ENCODE peak calls at places on chromosomes 1 and 21, in six cellular contexts. One of them, this sample, is unnamed.

GRCh38 chr1:167824163-167824794 is 89.7 kb downstream of the ADCY10 start:
- DNase-seq in fibroblast of mammary gland: no peak
- DNase-seq in fibroblast of lung: no peak
- DNase-seq in body of pancreas: no peak
- DNase-seq in IMR-90: no peak
- DNase-seq in CD8-positive, alpha-beta T cell: no peak
- DNase-seq in this sample: no peak

GRCh38 chr1:24117722-24118409 is 5.9 kb upstream of the MYOM3 start:
- DNase-seq in fibroblast of mammary gland: peak
- DNase-seq in fibroblast of lung: peak
- DNase-seq in body of pancreas: peak
- DNase-seq in IMR-90: peak
- DNase-seq in CD8-positive, alpha-beta T cell: no peak
- DNase-seq in this sample: no peak

GRCh38 chr1:7679873-7680790 is 91.0 kb upstream of the VAMP3 start:
- DNase-seq in fibroblast of mammary gland: no peak
- DNase-seq in fibroblast of lung: peak
- DNase-seq in body of pancreas: peak
- DNase-seq in IMR-90: peak
- DNase-seq in CD8-positive, alpha-beta T cell: peak
- DNase-seq in this sample: no peak

GRCh38 chr21:16522512-16522911 is 792.7 kb downstream of the USP25 start:
- DNase-seq in fibroblast of mammary gland: peak
- DNase-seq in fibroblast of lung: peak
- DNase-seq in body of pancreas: no peak
- DNase-seq in IMR-90: peak
- DNase-seq in CD8-positive, alpha-beta T cell: no peak
- DNase-seq in this sample: no peak

GRCh38 chr1:33736496-33736895 is 127.4 kb upstream of the HMGB4 start:
- DNase-seq in fibroblast of mammary gland: no peak
- DNase-seq in fibroblast of lung: no peak
- DNase-seq in body of pancreas: no peak
- DNase-seq in IMR-90: no peak
- DNase-seq in CD8-positive, alpha-beta T cell: no peak
- DNase-seq in this sample: no peak

GRCh38 chr1:225509770-225510169 is 81.9 kb upstream of the LBR start:
- DNase-seq in fibroblast of mammary gland: peak
- DNase-seq in fibroblast of lung: no peak
- DNase-seq in body of pancreas: no peak
- DNase-seq in IMR-90: peak
- DNase-seq in CD8-positive, alpha-beta T cell: no peak
- DNase-seq in this sample: no peak

GRCh38 chr1:38455829-38456563 is 403.6 kb downstream of the RRAGC start:
- DNase-seq in fibroblast of mammary gland: no peak
- DNase-seq in fibroblast of lung: no peak
- DNase-seq in body of pancreas: no peak
- DNase-seq in IMR-90: no peak
- DNase-seq in CD8-positive, alpha-beta T cell: no peak
- DNase-seq in this sample: no peak

GRCh38 chr21:45478115-45478801 is 64.0 kb downstream of the SLC19A1 start:
- DNase-seq in fibroblast of mammary gland: peak
- DNase-seq in fibroblast of lung: peak
- DNase-seq in body of pancreas: peak
- DNase-seq in IMR-90: peak
- DNase-seq in CD8-positive, alpha-beta T cell: peak
- DNase-seq in this sample: peak

GRCh38 chr1:4801192-4801924 is 146.9 kb downstream of the AJAP1 start:
- DNase-seq in fibroblast of mammary gland: peak
- DNase-seq in fibroblast of lung: no peak
- DNase-seq in body of pancreas: peak
- DNase-seq in IMR-90: no peak
- DNase-seq in CD8-positive, alpha-beta T cell: no peak
- DNase-seq in this sample: no peak

GRCh38 chr1:222097646-222098045 is 355.8 kb upstream of the DUSP10 start:
- DNase-seq in fibroblast of mammary gland: no peak
- DNase-seq in fibroblast of lung: no peak
- DNase-seq in body of pancreas: no peak
- DNase-seq in IMR-90: no peak
- DNase-seq in CD8-positive, alpha-beta T cell: no peak
- DNase-seq in this sample: no peak

GRCh38 chr1:222095606-222096475 is 354.0 kb upstream of the DUSP10 start:
- DNase-seq in fibroblast of mammary gland: peak
- DNase-seq in fibroblast of lung: no peak
- DNase-seq in body of pancreas: peak
- DNase-seq in IMR-90: no peak
- DNase-seq in CD8-positive, alpha-beta T cell: peak
- DNase-seq in this sample: no peak

GRCh38 chr1:222096883-222097282 is 355.0 kb upstream of the DUSP10 start:
- DNase-seq in fibroblast of mammary gland: peak
- DNase-seq in fibroblast of lung: no peak
- DNase-seq in body of pancreas: no peak
- DNase-seq in IMR-90: peak
- DNase-seq in CD8-positive, alpha-beta T cell: no peak
- DNase-seq in this sample: no peak

GRCh38 chr1:222098382-222098781 is 356.5 kb upstream of the DUSP10 start:
- DNase-seq in fibroblast of mammary gland: no peak
- DNase-seq in fibroblast of lung: no peak
- DNase-seq in body of pancreas: no peak
- DNase-seq in IMR-90: no peak
- DNase-seq in CD8-positive, alpha-beta T cell: no peak
- DNase-seq in this sample: no peak

DNA sequence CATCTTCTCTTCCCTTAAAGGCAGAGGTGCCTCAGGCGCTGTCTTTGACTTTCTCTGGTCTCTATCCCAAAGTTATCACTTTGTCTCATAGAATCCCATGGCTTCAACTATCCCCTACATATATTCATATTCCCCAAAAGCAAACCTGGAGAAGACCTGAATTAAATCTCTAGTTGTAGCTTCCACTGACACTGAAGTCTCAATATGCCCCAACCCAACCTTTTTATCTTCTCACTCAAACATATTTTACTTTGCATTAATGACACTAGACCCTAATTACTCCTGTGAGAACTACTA is 354.5 kb upstream of the DUSP10 start:
- DNase-seq in fibroblast of mammary gland: no peak
- DNase-seq in fibroblast of lung: no peak
- DNase-seq in body of pancreas: no peak
- DNase-seq in IMR-90: no peak
- DNase-seq in CD8-positive, alpha-beta T cell: no peak
- DNase-seq in this sample: no peak
- TF ChIP-seq CTCF in fibroblast of mammary gland: no peak
- TF ChIP-seq CTCF in fibroblast of lung: no peak
- TF ChIP-seq CTCF in body of pancreas: no peak
- TF ChIP-seq CTCF in IMR-90: no peak
- TF ChIP-seq CTCF in CD8-positive, alpha-beta T cell: no peak
- TF ChIP-seq CTCF in this sample: peak

DNA sequence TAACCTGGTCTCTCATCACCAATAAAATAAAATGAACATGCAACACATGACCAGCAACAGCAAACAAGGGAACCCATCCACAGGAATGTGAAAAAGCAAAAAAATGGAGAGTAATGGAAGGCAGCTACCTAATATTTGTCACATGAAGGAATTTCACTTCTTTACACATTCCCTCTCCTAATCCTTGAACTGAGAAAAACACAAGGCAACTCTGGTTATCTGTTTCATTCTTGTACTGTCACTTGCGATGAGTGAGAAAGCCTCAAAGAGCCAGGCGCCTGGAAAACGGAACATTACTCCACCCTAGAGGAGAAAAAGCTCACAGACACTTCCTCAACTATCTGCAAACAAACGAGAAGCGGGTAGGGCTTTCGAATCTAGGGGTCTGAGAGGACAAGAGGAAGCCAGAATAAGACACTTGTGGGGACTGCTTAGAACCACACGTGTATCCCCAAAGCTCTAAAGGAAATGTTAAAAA is 13.8 kb downstream of the HSF2BP start:
- DNase-seq in fibroblast of mammary gland: peak
- DNase-seq in fibroblast of lung: peak
- DNase-seq in body of pancreas: no peak
- DNase-seq in IMR-90: peak
- DNase-seq in CD8-positive, alpha-beta T cell: peak
- DNase-seq in this sample: peak
- TF ChIP-seq CTCF in fibroblast of mammary gland: peak
- TF ChIP-seq CTCF in fibroblast of lung: peak
- TF ChIP-seq CTCF in body of pancreas: peak
- TF ChIP-seq CTCF in IMR-90: peak
- TF ChIP-seq CTCF in CD8-positive, alpha-beta T cell: no peak
- TF ChIP-seq CTCF in this sample: peak

DNA sequence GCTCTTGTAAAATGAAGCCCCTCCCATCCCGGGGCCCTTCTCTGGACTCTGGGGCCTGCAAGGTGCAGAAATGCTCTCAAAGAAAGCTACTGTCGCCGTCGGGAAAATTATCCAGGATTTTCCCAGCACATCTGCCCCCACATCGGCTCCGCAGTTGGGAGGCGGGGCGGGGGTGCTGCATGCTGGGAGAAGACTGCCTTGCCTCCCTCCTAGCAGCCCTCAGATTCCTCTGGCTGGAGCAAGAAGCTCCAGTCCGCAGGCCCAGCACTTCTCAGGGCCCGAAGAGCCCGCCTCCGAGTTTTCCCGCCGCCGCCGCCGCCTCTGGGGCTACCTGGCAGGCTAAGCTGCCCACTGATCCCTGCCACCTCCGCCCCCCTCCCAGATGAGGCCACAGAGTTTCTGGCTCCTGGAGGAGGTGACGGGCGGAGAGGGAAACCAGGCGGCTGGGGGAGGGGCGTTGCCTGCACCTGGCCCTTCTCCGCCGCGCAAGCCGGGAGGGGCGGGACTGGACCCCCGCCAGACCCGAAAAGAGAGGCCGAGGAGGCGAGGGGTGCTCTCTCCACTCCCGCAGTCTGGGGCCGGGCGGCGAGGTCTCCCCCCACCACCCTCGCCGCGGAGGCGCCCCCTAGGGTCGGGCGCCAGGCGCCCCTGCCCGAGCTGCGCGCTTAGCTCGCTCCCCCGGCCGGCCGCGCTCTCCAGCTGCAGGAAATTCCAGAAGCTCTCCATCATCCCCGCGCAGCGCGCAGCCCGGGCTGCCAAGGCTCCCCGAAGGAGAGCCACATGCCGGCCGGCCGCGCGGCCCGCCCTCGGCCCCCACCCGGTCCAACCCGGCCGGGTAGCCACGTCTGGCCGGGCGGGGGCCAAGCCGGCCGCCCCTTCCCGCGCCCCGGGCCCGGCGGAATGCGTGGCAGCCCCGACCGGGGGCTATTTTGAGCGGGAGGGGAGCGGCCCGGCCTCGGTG is 28.8 kb downstream of the AHDC1 start:
- DNase-seq in fibroblast of mammary gland: peak
- DNase-seq in fibroblast of lung: peak
- DNase-seq in body of pancreas: peak
- DNase-seq in IMR-90: peak
- DNase-seq in CD8-positive, alpha-beta T cell: no peak
- DNase-seq in this sample: no peak
- TF ChIP-seq CTCF in fibroblast of mammary gland: no peak
- TF ChIP-seq CTCF in fibroblast of lung: no peak
- TF ChIP-seq CTCF in body of pancreas: peak
- TF ChIP-seq CTCF in IMR-90: peak
- TF ChIP-seq CTCF in CD8-positive, alpha-beta T cell: no peak
- TF ChIP-seq CTCF in this sample: no peak

DNA sequence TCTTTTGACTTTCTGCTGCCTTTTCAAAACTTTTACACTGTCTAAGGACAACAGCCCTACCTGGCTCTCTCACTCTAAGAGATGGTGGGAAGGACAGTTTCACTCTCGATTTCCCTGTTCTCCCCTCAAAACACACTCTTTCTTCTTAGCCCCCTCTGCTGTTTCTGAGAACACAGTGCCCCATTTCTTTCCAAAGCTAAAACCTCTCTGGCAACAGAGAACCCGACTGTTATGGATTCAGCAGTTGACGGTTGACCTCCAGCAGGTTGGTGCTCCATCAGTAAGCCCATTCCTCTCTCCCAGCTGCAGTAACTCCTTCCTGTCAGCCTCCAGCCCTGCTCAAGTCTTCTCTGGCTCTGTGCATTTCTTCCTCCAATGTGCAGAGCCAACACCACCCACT is 88.2 kb upstream of the ABCD3 start:
- DNase-seq in fibroblast of mammary gland: peak
- DNase-seq in fibroblast of lung: peak
- DNase-seq in body of pancreas: no peak
- DNase-seq in IMR-90: peak
- DNase-seq in CD8-positive, alpha-beta T cell: no peak
- DNase-seq in this sample: no peak
- TF ChIP-seq CTCF in fibroblast of mammary gland: peak
- TF ChIP-seq CTCF in fibroblast of lung: peak
- TF ChIP-seq CTCF in body of pancreas: peak
- TF ChIP-seq CTCF in IMR-90: peak
- TF ChIP-seq CTCF in CD8-positive, alpha-beta T cell: no peak
- TF ChIP-seq CTCF in this sample: no peak

GRCh38 chr1:70961374-70961773 is 86.2 kb downstream of the PTGER3 start:
- DNase-seq in fibroblast of mammary gland: no peak
- DNase-seq in fibroblast of lung: no peak
- DNase-seq in body of pancreas: no peak
- DNase-seq in IMR-90: no peak
- DNase-seq in CD8-positive, alpha-beta T cell: no peak
- DNase-seq in this sample: no peak

GRCh38 chr1:70963374-70963773 is 84.2 kb downstream of the PTGER3 start:
- DNase-seq in fibroblast of mammary gland: no peak
- DNase-seq in fibroblast of lung: no peak
- DNase-seq in body of pancreas: no peak
- DNase-seq in IMR-90: no peak
- DNase-seq in CD8-positive, alpha-beta T cell: no peak
- DNase-seq in this sample: no peak

GRCh38 chr1:70970407-70970806 is 77.2 kb downstream of the PTGER3 start:
- DNase-seq in fibroblast of mammary gland: no peak
- DNase-seq in fibroblast of lung: no peak
- DNase-seq in body of pancreas: no peak
- DNase-seq in IMR-90: no peak
- DNase-seq in CD8-positive, alpha-beta T cell: no peak
- DNase-seq in this sample: no peak

GRCh38 chr1:70966018-70966638 is 81.5 kb downstream of the PTGER3 start:
- DNase-seq in fibroblast of mammary gland: peak
- DNase-seq in fibroblast of lung: peak
- DNase-seq in body of pancreas: no peak
- DNase-seq in IMR-90: peak
- DNase-seq in CD8-positive, alpha-beta T cell: no peak
- DNase-seq in this sample: no peak
- TF ChIP-seq CTCF in fibroblast of mammary gland: peak
- TF ChIP-seq CTCF in fibroblast of lung: peak
- TF ChIP-seq CTCF in body of pancreas: peak
- TF ChIP-seq CTCF in IMR-90: peak
- TF ChIP-seq CTCF in CD8-positive, alpha-beta T cell: peak
- TF ChIP-seq CTCF in this sample: peak

GRCh38 chr1:3320246-3321152 is 134.0 kb upstream of the ARHGEF16 start:
- DNase-seq in fibroblast of mammary gland: peak
- DNase-seq in fibroblast of lung: no peak
- DNase-seq in body of pancreas: peak
- DNase-seq in IMR-90: peak
- DNase-seq in CD8-positive, alpha-beta T cell: no peak
- DNase-seq in this sample: no peak
- TF ChIP-seq CTCF in fibroblast of mammary gland: no peak
- TF ChIP-seq CTCF in fibroblast of lung: no peak
- TF ChIP-seq CTCF in body of pancreas: no peak
- TF ChIP-seq CTCF in IMR-90: no peak
- TF ChIP-seq CTCF in CD8-positive, alpha-beta T cell: no peak
- TF ChIP-seq CTCF in this sample: peak

This sample was measured in CD14-positive monocyte.